ENCODE peak calls at places on chromosomes 13 and 19, in six cellular contexts. One of them, this sample, is unnamed. For H3K27me3, the result is how much of the 10 kb centered on the place peaks cover.

GRCh38 chr19:42345191-42345812 is 19.9 kb downstream of the MEGF8 start:
- DNase-seq in cardiac muscle cell: no peak
- DNase-seq in endothelial cell of umbilical vein: no peak
- DNase-seq in uterus: no peak
- DNase-seq in GM12878: no peak
- DNase-seq in heart right ventricle: no peak
- DNase-seq in this sample: no peak

GRCh38 chr19:54653181-54653809 is 9.5 kb upstream of the LILRB4 start:
- DNase-seq in endothelial cell of umbilical vein: peak
- DNase-seq in GM12878: no peak
- DNase-seq in heart right ventricle: no peak
- DNase-seq in cardiac muscle cell: no peak
- DNase-seq in uterus: no peak
- DNase-seq in this sample: no peak

GRCh38 chr19:23440791-23441190 is 45.5 kb upstream of the ZNF91 start:
- DNase-seq in heart right ventricle: no peak
- DNase-seq in cardiac muscle cell: no peak
- DNase-seq in endothelial cell of umbilical vein: no peak
- DNase-seq in GM12878: no peak
- DNase-seq in uterus: no peak
- DNase-seq in this sample: no peak

GRCh38 chr13:52158629-52159158 is 703 bp downstream of the NEK3 start:
- DNase-seq in endothelial cell of umbilical vein: peak
- DNase-seq in heart right ventricle: peak
- DNase-seq in uterus: peak
- DNase-seq in GM12878: peak
- DNase-seq in cardiac muscle cell: no peak
- DNase-seq in this sample: peak

GRCh38 chr19:36573948-36574726 is 1.0 kb upstream of the ZNF529 start:
- DNase-seq in endothelial cell of umbilical vein: peak
- DNase-seq in cardiac muscle cell: peak
- DNase-seq in uterus: no peak
- DNase-seq in GM12878: no peak
- DNase-seq in heart right ventricle: no peak
- DNase-seq in this sample: no peak

GRCh38 chr13:105806335-105806920 is 729.0 kb downstream of the EFNB2 start:
- DNase-seq in cardiac muscle cell: no peak
- DNase-seq in endothelial cell of umbilical vein: no peak
- DNase-seq in GM12878: no peak
- DNase-seq in heart right ventricle: no peak
- DNase-seq in uterus: no peak
- DNase-seq in this sample: peak

GRCh38 chr13:29830000-29830399 is 20.4 kb downstream of the UBL3 start:
- DNase-seq in heart right ventricle: no peak
- DNase-seq in endothelial cell of umbilical vein: no peak
- DNase-seq in GM12878: no peak
- DNase-seq in uterus: no peak
- DNase-seq in cardiac muscle cell: no peak
- DNase-seq in this sample: no peak

GRCh38 chr19:4301590-4302237 is 475 bp downstream of the TMIGD2 start:
- DNase-seq in GM12878: no peak
- DNase-seq in cardiac muscle cell: no peak
- DNase-seq in endothelial cell of umbilical vein: no peak
- DNase-seq in heart right ventricle: no peak
- DNase-seq in uterus: no peak
- DNase-seq in this sample: no peak

GRCh38 chr13:68323106-68323505 is 1093.0 kb upstream of the PCDH9 start:
- DNase-seq in endothelial cell of umbilical vein: no peak
- DNase-seq in GM12878: no peak
- DNase-seq in uterus: no peak
- DNase-seq in heart right ventricle: no peak
- DNase-seq in cardiac muscle cell: no peak
- DNase-seq in this sample: no peak

GRCh38 chr13:114067381-114067885 is 65.0 kb downstream of the RASA3 start:
- DNase-seq in cardiac muscle cell: no peak
- DNase-seq in endothelial cell of umbilical vein: no peak
- DNase-seq in uterus: no peak
- DNase-seq in heart right ventricle: no peak
- DNase-seq in GM12878: peak
- DNase-seq in this sample: no peak

GRCh38 chr13:44312898-44313551 is 60.6 kb upstream of the SERP2 start:
- DNase-seq in endothelial cell of umbilical vein: peak
- DNase-seq in cardiac muscle cell: no peak
- DNase-seq in heart right ventricle: no peak
- DNase-seq in GM12878: no peak
- DNase-seq in uterus: no peak
- DNase-seq in this sample: peak

GRCh38 chr13:47399599-47399998 is 502.7 kb upstream of the HTR2A start:
- DNase-seq in uterus: no peak
- DNase-seq in heart right ventricle: no peak
- DNase-seq in GM12878: no peak
- DNase-seq in endothelial cell of umbilical vein: no peak
- DNase-seq in cardiac muscle cell: no peak
- DNase-seq in this sample: no peak

GRCh38 chr13:50125556-50126377 is 110.5 kb downstream of the KCNRG start:
- DNase-seq in heart right ventricle: peak
- DNase-seq in GM12878: no peak
- DNase-seq in uterus: peak
- DNase-seq in endothelial cell of umbilical vein: peak
- DNase-seq in cardiac muscle cell: peak
- DNase-seq in this sample: peak

GRCh38 chr13:43057653-43058317 is 34.4 kb downstream of the DNAJC15 start:
- DNase-seq in cardiac muscle cell: no peak
- DNase-seq in GM12878: no peak
- DNase-seq in heart right ventricle: peak
- DNase-seq in uterus: no peak
- DNase-seq in endothelial cell of umbilical vein: peak
- DNase-seq in this sample: no peak

GRCh38 chr13:114004416-114005205 is 30.7 kb upstream of the C13orf46 start:
- DNase-seq in GM12878: no peak
- DNase-seq in cardiac muscle cell: no peak
- DNase-seq in heart right ventricle: no peak
- DNase-seq in uterus: no peak
- DNase-seq in endothelial cell of umbilical vein: peak
- DNase-seq in this sample: no peak

GRCh38 chr13:32932376-32932775 is 83.8 kb upstream of the KL start:
- DNase-seq in heart right ventricle: no peak
- DNase-seq in endothelial cell of umbilical vein: no peak
- DNase-seq in uterus: no peak
- DNase-seq in cardiac muscle cell: no peak
- DNase-seq in GM12878: no peak
- DNase-seq in this sample: no peak

GRCh38 chr19:50657672-50658437 is 8.6 kb downstream of the C19orf81 start:
- DNase-seq in cardiac muscle cell: peak
- DNase-seq in GM12878: peak
- DNase-seq in uterus: peak
- DNase-seq in heart right ventricle: peak
- DNase-seq in endothelial cell of umbilical vein: peak
- DNase-seq in this sample: peak

GRCh38 chr19:50661087-50661486 is 11.8 kb downstream of the C19orf81 start:
- DNase-seq in cardiac muscle cell: no peak
- DNase-seq in heart right ventricle: no peak
- DNase-seq in GM12878: no peak
- DNase-seq in uterus: no peak
- DNase-seq in endothelial cell of umbilical vein: no peak
- DNase-seq in this sample: no peak

GRCh38 chr19:50658438-50659317 is 9.4 kb downstream of the C19orf81 start:
- DNase-seq in endothelial cell of umbilical vein: peak
- DNase-seq in GM12878: no peak
- DNase-seq in uterus: peak
- DNase-seq in cardiac muscle cell: peak
- DNase-seq in heart right ventricle: peak
- DNase-seq in this sample: peak

GRCh38 chr19:50660083-50660366 is 10.8 kb downstream of the C19orf81 start:
- DNase-seq in uterus: no peak
- DNase-seq in heart right ventricle: no peak
- DNase-seq in endothelial cell of umbilical vein: no peak
- DNase-seq in cardiac muscle cell: no peak
- DNase-seq in GM12878: no peak
- DNase-seq in this sample: no peak

GRCh38 chr19:50659318-50660082 is 10.3 kb downstream of the C19orf81 start:
- DNase-seq in cardiac muscle cell: no peak
- DNase-seq in endothelial cell of umbilical vein: no peak
- DNase-seq in uterus: no peak
- DNase-seq in heart right ventricle: no peak
- DNase-seq in GM12878: no peak
- DNase-seq in this sample: no peak
- H3K27me3 ChIP-seq in cardiac muscle cell: under half
- H3K27me3 ChIP-seq in endothelial cell of umbilical vein: under half
- H3K27me3 ChIP-seq in uterus: under half
- H3K27me3 ChIP-seq in heart right ventricle: half or more
- H3K27me3 ChIP-seq in GM12878: under half
- H3K27me3 ChIP-seq in this sample: under half

GRCh38 chr13:78595458-78595818 is 7.9 kb downstream of the POU4F1 start:
- DNase-seq in endothelial cell of umbilical vein: no peak
- DNase-seq in uterus: no peak
- DNase-seq in heart right ventricle: no peak
- DNase-seq in GM12878: no peak
- DNase-seq in cardiac muscle cell: no peak
- DNase-seq in this sample: no peak

GRCh38 chr13:78598382-78598781 is 5.0 kb downstream of the POU4F1 start:
- DNase-seq in endothelial cell of umbilical vein: no peak
- DNase-seq in heart right ventricle: no peak
- DNase-seq in cardiac muscle cell: no peak
- DNase-seq in GM12878: no peak
- DNase-seq in uterus: no peak
- DNase-seq in this sample: no peak

GRCh38 chr13:78596701-78597550 is 6.4 kb downstream of the POU4F1 start:
- DNase-seq in heart right ventricle: no peak
- DNase-seq in endothelial cell of umbilical vein: no peak
- DNase-seq in cardiac muscle cell: no peak
- DNase-seq in uterus: no peak
- DNase-seq in GM12878: no peak
- DNase-seq in this sample: no peak

GRCh38 chr13:78593652-78594494 is 9.5 kb downstream of the POU4F1 start:
- DNase-seq in uterus: no peak
- DNase-seq in heart right ventricle: no peak
- DNase-seq in cardiac muscle cell: no peak
- DNase-seq in endothelial cell of umbilical vein: no peak
- DNase-seq in GM12878: no peak
- DNase-seq in this sample: no peak

GRCh38 chr13:78595819-78596700 is 7.3 kb downstream of the POU4F1 start:
- DNase-seq in uterus: no peak
- DNase-seq in endothelial cell of umbilical vein: no peak
- DNase-seq in cardiac muscle cell: peak
- DNase-seq in heart right ventricle: no peak
- DNase-seq in GM12878: no peak
- DNase-seq in this sample: no peak
- H3K27me3 ChIP-seq in uterus: half or more
- H3K27me3 ChIP-seq in endothelial cell of umbilical vein: half or more
- H3K27me3 ChIP-seq in cardiac muscle cell: half or more
- H3K27me3 ChIP-seq in heart right ventricle: half or more
- H3K27me3 ChIP-seq in GM12878: under half
- H3K27me3 ChIP-seq in this sample: half or more

DNA sequence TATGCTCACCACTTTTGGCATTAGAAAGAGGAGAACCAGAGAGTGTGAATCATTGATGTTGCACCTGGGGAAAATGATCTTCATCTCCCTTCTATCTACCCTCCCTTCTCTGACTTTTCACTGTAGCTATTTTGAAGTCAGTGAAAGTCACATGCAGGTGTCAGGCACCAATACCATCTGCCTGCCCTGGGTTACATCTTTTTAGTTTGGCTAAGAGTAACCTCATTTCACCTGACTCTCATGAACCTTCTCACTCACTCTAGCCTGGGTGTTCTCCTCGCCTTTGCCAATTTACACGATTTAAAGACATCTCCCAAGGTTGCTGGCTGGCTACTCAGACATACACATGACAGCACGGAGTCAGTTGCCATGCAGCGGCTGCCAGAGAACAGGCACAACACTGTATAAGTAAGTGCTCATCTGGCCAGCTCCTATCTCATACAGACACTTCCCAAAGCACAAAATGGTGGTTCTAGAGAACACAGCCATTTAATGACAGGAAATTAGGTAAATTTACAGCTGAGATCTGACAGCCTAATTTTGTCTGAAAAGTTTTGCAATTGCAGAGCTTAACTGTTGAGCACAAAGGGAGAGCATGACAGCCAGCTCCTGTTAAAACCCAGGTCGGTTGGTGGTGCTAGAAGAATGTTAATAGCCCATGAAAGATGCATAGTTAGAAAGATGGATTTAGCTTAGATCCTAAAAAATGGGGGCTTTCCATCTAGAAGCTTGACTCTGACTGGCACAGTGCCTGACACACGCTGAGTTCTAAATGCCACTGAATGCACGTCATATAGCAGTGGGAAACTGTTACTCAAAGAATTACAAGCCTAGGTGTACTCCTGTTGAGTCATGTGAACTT is 32.5 kb downstream of the LCP1 start:
- DNase-seq in endothelial cell of umbilical vein: no peak
- DNase-seq in GM12878: no peak
- DNase-seq in cardiac muscle cell: no peak
- DNase-seq in heart right ventricle: no peak
- DNase-seq in uterus: no peak
- DNase-seq in this sample: no peak
- H3K27me3 ChIP-seq in endothelial cell of umbilical vein: under half
- H3K27me3 ChIP-seq in GM12878: under half
- H3K27me3 ChIP-seq in cardiac muscle cell: under half
- H3K27me3 ChIP-seq in heart right ventricle: under half
- H3K27me3 ChIP-seq in uterus: under half
- H3K27me3 ChIP-seq in this sample: under half

GRCh38 chr13:54383604-54384003 is 1355.0 kb downstream of the OLFM4 start:
- DNase-seq in cardiac muscle cell: no peak
- DNase-seq in heart right ventricle: no peak
- DNase-seq in endothelial cell of umbilical vein: no peak
- DNase-seq in GM12878: no peak
- DNase-seq in uterus: no peak
- DNase-seq in this sample: no peak

GRCh38 chr13:54387607-54388006 is 1359.0 kb downstream of the OLFM4 start:
- DNase-seq in cardiac muscle cell: no peak
- DNase-seq in heart right ventricle: no peak
- DNase-seq in uterus: no peak
- DNase-seq in GM12878: no peak
- DNase-seq in endothelial cell of umbilical vein: no peak
- DNase-seq in this sample: no peak
- H3K27me3 ChIP-seq in cardiac muscle cell: under half
- H3K27me3 ChIP-seq in heart right ventricle: under half
- H3K27me3 ChIP-seq in uterus: under half
- H3K27me3 ChIP-seq in GM12878: under half
- H3K27me3 ChIP-seq in endothelial cell of umbilical vein: under half
- H3K27me3 ChIP-seq in this sample: under half

GRCh38 chr19:48708471-48708870 is 11.1 kb downstream of the MAMSTR start:
- DNase-seq in heart right ventricle: no peak
- DNase-seq in uterus: no peak
- DNase-seq in GM12878: no peak
- DNase-seq in endothelial cell of umbilical vein: no peak
- DNase-seq in cardiac muscle cell: no peak
- DNase-seq in this sample: no peak

GRCh38 chr19:48713041-48713863 is 6.3 kb downstream of the MAMSTR start:
- DNase-seq in cardiac muscle cell: no peak
- DNase-seq in GM12878: no peak
- DNase-seq in uterus: no peak
- DNase-seq in heart right ventricle: no peak
- DNase-seq in endothelial cell of umbilical vein: no peak
- DNase-seq in this sample: no peak

GRCh38 chr19:48714759-48715261 is 4.7 kb downstream of the MAMSTR start:
- DNase-seq in endothelial cell of umbilical vein: peak
- DNase-seq in heart right ventricle: no peak
- DNase-seq in uterus: no peak
- DNase-seq in cardiac muscle cell: no peak
- DNase-seq in GM12878: no peak
- DNase-seq in this sample: no peak

GRCh38 chr19:48713864-48714755 is 5.4 kb downstream of the MAMSTR start:
- DNase-seq in cardiac muscle cell: peak
- DNase-seq in uterus: peak
- DNase-seq in heart right ventricle: peak
- DNase-seq in GM12878: peak
- DNase-seq in endothelial cell of umbilical vein: peak
- DNase-seq in this sample: peak

GRCh38 chr19:48711106-48711662 is 8.3 kb downstream of the MAMSTR start:
- DNase-seq in GM12878: no peak
- DNase-seq in uterus: no peak
- DNase-seq in heart right ventricle: no peak
- DNase-seq in cardiac muscle cell: no peak
- DNase-seq in endothelial cell of umbilical vein: no peak
- DNase-seq in this sample: no peak
- H3K27me3 ChIP-seq in GM12878: under half
- H3K27me3 ChIP-seq in uterus: under half
- H3K27me3 ChIP-seq in heart right ventricle: under half
- H3K27me3 ChIP-seq in cardiac muscle cell: under half
- H3K27me3 ChIP-seq in endothelial cell of umbilical vein: under half
- H3K27me3 ChIP-seq in this sample: under half